ENCODE peak calls at places on chromosomes 12 and 14, in five cellular contexts. G is central memory CD8-positive, alpha-beta T cell; A is GM20000; O is HFFc6; E is smooth muscle cell of the brain vasculature. Q is an unnamed sample.

GRCh38 chr12:1533602-1534304 is 60.6 kb downstream of the FBXL14 start:
- DNase-seq in E (no peak), G (no peak), O (peak; percentile 25), A (peak; percentile 74), Q (no peak)

GRCh38 chr14:74973003-74973614 is 17.7 kb upstream of the PGF start:
- DNase-seq in E (no peak), A (no peak), O (no peak), G (no peak), Q (no peak)

GRCh38 chr14:53979141-53979673 is 22.6 kb upstream of the BMP4 start:
- DNase-seq in A (no peak), E (no peak), G (no peak), O (peak; percentile 21), Q (no peak)

GRCh38 chr12:52543985-52544888 is 8.7 kb downstream of the KRT71 start:
- DNase-seq in O (peak; percentile 48), G (no peak), A (no peak), E (no peak), Q (no peak)

GRCh38 chr12:58419905-58420304 is 478.5 kb downstream of the ATP23 start:
- DNase-seq in O (no peak), A (no peak), E (no peak), G (no peak), Q (no peak)

GRCh38 chr14:21036746-21037145 is 2.1 kb upstream of the RNASE13 start:
- DNase-seq in G (no peak), O (no peak), A (no peak), E (no peak), Q (no peak)

GRCh38 chr12:39047539-39048078 is 142.2 kb upstream of the CPNE8 start:
- DNase-seq in G (no peak), E (no peak), A (no peak), O (no peak), Q (no peak)

GRCh38 chr12:27178251-27178650 is 65.8 kb upstream of the STK38L start:
- DNase-seq in A (no peak), O (no peak), E (no peak), G (no peak), Q (no peak)

GRCh38 chr12:116969615-116970575 is 59.1 kb downstream of the FBXW8 start:
- DNase-seq in O (no peak), G (no peak), E (no peak), A (no peak), Q (no peak)

GRCh38 chr12:112167728-112168525 is 42.6 kb downstream of the TRAFD1 start:
- DNase-seq in E (no peak), A (no peak), O (no peak), G (no peak), Q (no peak)

GRCh38 chr14:94120667-94121335 is 8.6 kb downstream of the IFI27L2 start:
- DNase-seq in G (no peak), A (no peak), E (no peak), O (peak; percentile 95), Q (peak; percentile 14)